ENCODE peak calls at places on chromosomes 11 and 22, in six cellular contexts. Z is breast epithelium, G is transverse colon, Q is spleen, W is stomach, H is K562. M is an unnamed sample.

GRCh38 chr11:117616979-117617378 is 180.0 kb downstream of the DSCAML1 start:
- DNase-seq in Z (no peak), G (no peak), Q (no peak), W (no peak), H (no peak), M (peak; percentile 10)

GRCh38 chr11:68658661-68659060 is 25.7 kb upstream of the GAL start:
- DNase-seq in Z (no peak), G (no peak), Q (no peak), W (no peak), H (no peak), M (no peak)

GRCh38 chr11:19526119-19526518 is 186.5 kb upstream of the NAV2 start:
- DNase-seq in Z (no peak), G (no peak), Q (no peak), W (no peak), H (no peak), M (no peak)

GRCh38 chr11:109425554-109425953 is 3.6 kb downstream of the C11orf87 start:
- DNase-seq in Z (no peak), G (no peak), Q (no peak), W (no peak), H (no peak), M (no peak)

GRCh38 chr11:18384157-18384641 is 10.2 kb upstream of the LDHA start:
- DNase-seq in Z (peak; percentile 81), G (peak; percentile 85), Q (peak; percentile 76), W (peak; percentile 63), H (peak; percentile 20), M (peak; percentile 90)

GRCh38 chr11:28822596-28822995 is 714.4 kb downstream of the METTL15 start:
- DNase-seq in Z (no peak), G (no peak), Q (no peak), W (no peak), H (no peak), M (no peak)

GRCh38 chr22:27554106-27554814 is 247.3 kb downstream of the MN1 start:
- DNase-seq in Z (no peak), G (peak; percentile 51), Q (no peak), W (peak; percentile 30), H (no peak), M (no peak)

GRCh38 chr11:67372993-67373915 is at the start of gene CLCF1:
- DNase-seq in Z (peak; percentile 71), G (peak; percentile 83), Q (peak; percentile 94), W (peak; percentile 73), H (peak; percentile 89), M (peak; percentile 90)

GRCh38 chr11:29962243-29962642 is 54.6 kb downstream of the KCNA4 start:
- DNase-seq in Z (no peak), G (no peak), Q (no peak), W (no peak), H (no peak), M (no peak)

GRCh38 chr11:58067685-58068084 is 36.9 kb downstream of the OR6Q1 start:
- DNase-seq in Z (no peak), G (no peak), Q (no peak), W (no peak), H (no peak), M (no peak)

GRCh38 chr11:27012254-27012921 is 18.5 kb downstream of the FIBIN start:
- DNase-seq in Z (no peak), G (peak; percentile 14), Q (no peak), W (no peak), H (no peak), M (no peak)

GRCh38 chr11:65911682-65912568 is 6.9 kb downstream of the C11orf68 start:
- DNase-seq in Z (peak; percentile 64), G (peak; percentile 40), Q (no peak), W (no peak), H (peak; percentile 34), M (peak; percentile 85)

GRCh38 chr11:17921620-17922473 is 91.0 kb downstream of the SERGEF start:
- DNase-seq in Z (no peak), G (no peak), Q (no peak), W (no peak), H (no peak), M (no peak)

GRCh38 chr11:1230121-1230455 is 7.2 kb downstream of the MUC5B start:
- DNase-seq in Z (no peak), G (no peak), Q (peak; percentile 51), W (no peak), H (no peak), M (peak; percentile 46)

GRCh38 chr22:25852223-25852622 is 110.2 kb downstream of the MYO18B start:
- DNase-seq in Z (no peak), G (no peak), Q (no peak), W (no peak), H (no peak), M (no peak)

GRCh38 chr22:25845985-25846745 is 104.2 kb downstream of the MYO18B start:
- DNase-seq in Z (no peak), G (no peak), Q (no peak), W (no peak), H (no peak), M (no peak)

GRCh38 chr22:25847451-25847850 is 105.5 kb downstream of the MYO18B start:
- DNase-seq in Z (no peak), G (no peak), Q (no peak), W (no peak), H (no peak), M (no peak)

GRCh38 chr22:25849514-25849913 is 107.5 kb downstream of the MYO18B start:
- DNase-seq in Z (no peak), G (no peak), Q (no peak), W (no peak), H (no peak), M (no peak)

DNA sequence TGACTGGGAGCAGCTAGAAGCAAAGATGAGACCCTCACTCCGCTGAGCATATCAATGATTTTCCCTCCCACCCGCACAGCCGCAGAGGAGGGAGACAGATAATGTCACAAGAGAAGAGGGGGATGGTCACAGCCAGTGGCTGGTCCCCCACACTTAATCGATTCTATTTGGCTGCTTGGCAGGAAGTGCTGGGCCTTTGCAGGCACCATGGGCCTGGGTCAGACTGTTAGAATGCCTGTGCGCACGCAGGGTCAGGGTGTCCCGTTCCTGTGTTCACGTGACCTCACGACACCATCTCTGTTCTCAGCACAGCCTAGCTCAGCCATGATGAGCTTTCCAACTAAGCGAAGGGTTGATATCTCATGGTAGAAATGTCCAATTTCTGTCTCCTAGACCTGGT is 107.0 kb downstream of the MYO18B start:
- DNase-seq in Z (no peak), G (no peak), Q (peak; percentile 49), W (no peak), H (no peak), M (no peak)
- H3K27ac ChIP-seq in Z (no peak overlapping the region), G (no peak overlapping the region), Q (no peak overlapping the region), W (no peak overlapping the region), H (no peak overlapping the region), M (no peak overlapping the region)

DNA sequence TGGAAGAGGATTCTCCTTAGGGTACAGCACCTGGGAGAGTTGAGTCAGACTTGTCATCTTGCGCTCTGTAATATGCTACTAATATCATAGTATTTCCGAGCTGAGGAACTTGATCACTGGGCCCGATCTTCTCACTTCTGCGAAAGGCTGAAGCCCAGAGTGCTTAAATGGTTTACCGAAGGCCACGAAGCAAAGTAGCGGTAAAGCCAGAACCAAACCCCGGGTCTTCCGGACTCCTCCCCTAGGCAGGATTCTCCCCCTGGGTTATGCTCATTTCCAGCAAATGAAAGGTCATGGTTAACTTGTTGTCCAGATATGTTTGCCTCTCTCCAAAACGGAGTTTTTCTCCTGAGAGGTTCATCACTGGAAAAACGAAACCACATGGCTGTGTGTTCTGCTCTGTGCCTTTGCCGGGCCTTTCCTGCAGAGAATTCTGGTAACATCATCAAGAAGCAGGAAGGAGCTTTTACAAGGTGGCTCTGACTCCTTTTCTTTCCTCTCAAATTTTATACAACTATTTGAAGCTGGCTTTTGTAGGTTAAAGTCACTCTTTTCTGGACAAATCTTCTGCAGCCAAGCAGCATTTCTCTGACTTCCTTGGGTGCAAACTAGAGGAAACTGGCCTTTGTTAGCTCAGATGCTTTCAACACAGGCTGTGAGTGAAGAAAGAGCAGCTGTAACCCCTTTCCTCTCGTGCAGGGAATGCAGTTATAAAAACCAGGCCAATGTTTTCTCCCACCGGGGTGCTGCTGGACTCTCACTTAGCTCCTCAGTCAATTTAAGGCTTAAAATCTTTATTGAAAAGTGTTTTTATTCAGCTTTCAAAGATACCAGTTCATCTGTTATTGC is 35.5 kb downstream of the UBASH3B start:
- DNase-seq in Z (no peak), G (no peak), Q (no peak), W (no peak), H (no peak), M (no peak)
- H3K4me1 ChIP-seq in Z (no peaks in the 10 kb centered on the region), G (peaks cover 6% of the 10 kb centered on the region), Q (peaks cover 29% of the 10 kb centered on the region), W (peaks cover 21% of the 10 kb centered on the region), H (no peaks in the 10 kb centered on the region), M (peaks cover 26% of the 10 kb centered on the region)

DNA sequence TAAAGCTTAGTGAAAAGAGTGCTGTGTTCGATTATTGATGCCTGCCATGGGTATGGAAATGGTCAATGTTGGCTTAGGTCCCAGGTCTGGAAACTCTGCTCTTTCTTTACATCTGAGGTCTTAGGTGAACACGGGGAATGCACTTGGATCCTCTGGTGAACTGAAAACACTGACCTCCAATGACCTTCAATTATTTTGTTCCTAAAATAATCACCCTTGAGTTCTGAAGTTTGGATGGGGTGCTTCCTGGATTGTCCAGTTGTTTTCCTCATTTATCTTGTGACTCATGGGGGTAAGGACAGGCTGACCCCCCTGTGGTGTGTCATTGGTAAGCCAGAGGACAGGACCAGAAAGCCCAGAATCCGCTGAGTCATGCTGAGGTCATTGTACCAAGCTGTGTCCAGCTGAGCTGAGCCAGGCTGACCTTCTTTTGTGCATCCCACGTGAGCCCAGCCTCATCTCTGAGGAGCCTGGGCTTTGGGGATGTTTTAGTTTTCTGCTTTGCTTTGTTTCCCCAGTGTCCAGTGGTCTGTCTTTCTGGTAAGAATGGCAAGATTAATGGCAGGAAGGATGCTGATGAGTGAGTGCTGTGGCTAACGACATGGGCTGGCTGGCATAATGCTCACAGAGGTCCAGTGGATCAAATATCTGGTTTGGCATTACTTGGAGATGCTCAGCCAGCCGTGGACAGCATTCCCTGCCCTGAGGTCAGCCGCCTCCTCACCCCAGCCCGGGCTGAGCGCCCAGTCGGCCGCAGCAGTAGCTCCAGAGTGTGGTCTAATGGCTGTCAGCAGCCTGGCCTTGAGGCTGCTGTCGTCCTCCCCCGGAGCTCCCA is 35.6 kb downstream of the AMPD3 start:
- DNase-seq in Z (peak; percentile 45), G (peak; percentile 74), Q (peak; percentile 76), W (peak; percentile 68), H (peak; percentile 87), M (peak; percentile 91)
- TF ChIP-seq POLR2AphosphoS5 in Z (no peak), G (peak; percentile 75), Q (peak; percentile 59), W (peak; percentile 64), H (no peak), M (peak; percentile 79)

GRCh38 chr11:85406316-85406715 is 220.8 kb downstream of the DLG2 start:
- DNase-seq in Z (no peak), G (no peak), Q (no peak), W (no peak), H (no peak), M (no peak)

GRCh38 chr11:85406841-85407240 is 220.3 kb downstream of the DLG2 start:
- DNase-seq in Z (no peak), G (no peak), Q (no peak), W (no peak), H (no peak), M (no peak)

GRCh38 chr11:85407648-85408047 is 219.5 kb downstream of the DLG2 start:
- DNase-seq in Z (no peak), G (no peak), Q (no peak), W (no peak), H (no peak), M (no peak)
- H3K27ac ChIP-seq in Z (no peak overlapping the region), G (no peak overlapping the region), Q (no peak overlapping the region), W (no peak overlapping the region), H (no peak overlapping the region), M (no peak overlapping the region)

DNA sequence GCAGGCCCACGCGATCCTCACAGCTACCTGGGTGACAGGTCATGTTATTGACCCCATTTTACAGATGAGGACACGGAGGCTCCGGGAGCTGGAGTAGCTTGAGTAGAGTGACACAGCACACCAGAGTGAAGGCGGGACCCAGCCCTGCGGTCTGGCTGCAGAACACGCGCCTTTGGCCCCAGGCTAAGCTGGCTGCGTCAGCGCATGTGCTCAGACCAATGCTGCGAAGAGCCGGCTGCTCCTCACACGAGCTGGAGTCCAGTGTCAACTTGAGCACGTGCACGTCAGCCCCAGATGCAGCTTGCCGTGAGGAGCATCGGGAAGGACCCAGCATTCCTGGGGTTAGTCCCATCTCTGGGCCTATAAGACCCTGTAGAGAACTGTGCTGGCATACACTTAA is 49.9 kb downstream of the SCUBE1 start:
- DNase-seq in Z (peak; percentile 47), G (peak; percentile 58), Q (no peak), W (peak; percentile 36), H (peak; percentile 59), M (peak; percentile 90)
- H3K4me1 ChIP-seq in Z (no peaks in the 10 kb centered on the region), G (peaks cover 4% of the 10 kb centered on the region), Q (peaks cover 17% of the 10 kb centered on the region), W (peaks cover 62% of the 10 kb centered on the region), H (peaks cover 11% of the 10 kb centered on the region), M (no peaks in the 10 kb centered on the region)